ENCODE peak calls at places on chromosome 11, in eight cellular contexts. G, B, I, O, Z, L, U and K are unnamed samples.

GRCh38 chr11:102513869-102514268 is 16.7 kb downstream of the MMP7 start:
- DNase-seq in L (peak; percentile 49), I (no peak), B (no peak), Z (peak; percentile 96), G (no peak), U (no peak), O (no peak), K (peak; percentile 54)

GRCh38 chr11:111357150-111358037 is 21.7 kb downstream of the POU2AF1 start:
- DNase-seq in G (no peak), U (no peak), I (no peak), Z (no peak), B (no peak), L (no peak), O (no peak), K (no peak)

GRCh38 chr11:78212586-78213371 is 24.1 kb downstream of the USP35 start:
- DNase-seq in O (no peak), G (no peak), B (no peak), L (peak; percentile 83), I (no peak), U (no peak), Z (peak; percentile 63), K (peak; percentile 57)

GRCh38 chr11:13661074-13661623 is 7.3 kb upstream of the FAR1 start:
- DNase-seq in U (no peak), G (no peak), L (no peak), B (no peak), O (no peak), I (no peak), Z (no peak), K (no peak)

GRCh38 chr11:111554532-111554931 is 14.0 kb downstream of the LAYN start:
- DNase-seq in G (no peak), L (peak; percentile 63), O (no peak), Z (no peak), U (no peak), I (no peak), B (no peak), K (peak; percentile 55)

GRCh38 chr11:74538680-74539079 is 45.2 kb upstream of the LIPT2 start:
- DNase-seq in L (peak; percentile 44), I (no peak), U (no peak), O (no peak), B (no peak), Z (no peak), G (no peak), K (no peak)

GRCh38 chr11:59266491-59266890 is 53.8 kb upstream of the MPEG1 start:
- DNase-seq in G (no peak), Z (no peak), L (no peak), U (no peak), O (no peak), B (no peak), I (no peak), K (no peak)

GRCh38 chr11:82814379-82814778 is 80.7 kb upstream of the FAM181B start:
- DNase-seq in B (no peak), U (no peak), O (no peak), Z (no peak), G (no peak), L (no peak), I (peak; percentile 8), K (no peak)